ENCODE peak calls at places on chromosomes 2 and 18, in seven cellular contexts. P, D, K, W, B, C and M are unnamed samples.

GRCh38 chr2:112577756-112578155 is 6.7 kb upstream of the CHCHD5 start:
- DNase-seq in P (no peak), D (no peak), K (no peak), W (no peak), B (no peak), C (no peak), M (no peak)

GRCh38 chr18:63454497-63454896 is 22.3 kb upstream of the SERPINB5 start:
- DNase-seq in P (no peak), D (no peak), K (no peak), W (no peak), B (no peak), C (peak; percentile 41), M (no peak)

GRCh38 chr2:774436-774835 is 97.2 kb upstream of the TMEM18 start:
- DNase-seq in P (no peak), D (no peak), K (no peak), W (no peak), B (peak; percentile 81), C (no peak), M (no peak)

GRCh38 chr2:28359222-28360065 is 33.2 kb upstream of the FOSL2 start:
- DNase-seq in P (peak; percentile 73), D (peak; percentile 17), K (no peak), W (peak; percentile 73), B (no peak), C (peak; percentile 18), M (peak; percentile 79)

GRCh38 chr2:241150660-241151530 is 628 bp downstream of the PPP1R7 start:
- DNase-seq in P (no peak), D (no peak), K (no peak), W (no peak), B (no peak), C (no peak), M (peak; percentile 37)

GRCh38 chr18:76977681-76978234 is 154.8 kb downstream of the MBP start:
- DNase-seq in P (no peak), D (no peak), K (no peak), W (no peak), B (no peak), C (no peak), M (no peak)

GRCh38 chr2:104658149-104658839 is 195.6 kb upstream of the POU3F3 start:
- DNase-seq in P (peak; percentile 33), D (peak; percentile 23), K (no peak), W (no peak), B (peak; percentile 75), C (no peak), M (peak; percentile 13)

GRCh38 chr2:21194147-21194546 is 70.4 kb downstream of the TDRD15 start:
- DNase-seq in P (no peak), D (no peak), K (no peak), W (no peak), B (no peak), C (no peak), M (peak; percentile 10)

GRCh38 chr2:71778514-71779305 is 325.3 kb downstream of the DYSF start:
- DNase-seq in P (no peak), D (no peak), K (no peak), W (no peak), B (peak; percentile 37), C (no peak), M (no peak)

GRCh38 chr18:32355896-32356295 is 114.8 kb downstream of the GAREM1 start:
- DNase-seq in P (no peak), D (no peak), K (no peak), W (no peak), B (no peak), C (no peak), M (no peak)

GRCh38 chr2:224433442-224433841 is 31.5 kb upstream of the FAM124B start:
- DNase-seq in P (no peak), D (no peak), K (no peak), W (no peak), B (peak; percentile 87), C (no peak), M (no peak)

GRCh38 chr2:172849519-172850217 is 114.0 kb downstream of the RAPGEF4 start:
- DNase-seq in P (no peak), D (no peak), K (no peak), W (no peak), B (no peak), C (no peak), M (no peak)

GRCh38 chr2:145769053-145769716 is 1249.3 kb upstream of the ZEB2 start:
- DNase-seq in P (no peak), D (no peak), K (no peak), W (no peak), B (no peak), C (peak; percentile 13), M (peak; percentile 1)

GRCh38 chr18:74951165-74951760 is 257.7 kb downstream of the PTGR3 start:
- DNase-seq in P (peak; percentile 39), D (no peak), K (peak; percentile 93), W (no peak), B (no peak), C (no peak), M (peak; percentile 91)

GRCh38 chr2:55954306-55955035 is 30.9 kb upstream of the EFEMP1 start:
- DNase-seq in P (no peak), D (no peak), K (no peak), W (no peak), B (no peak), C (no peak), M (no peak)

GRCh38 chr2:46828491-46829239 is 86.9 kb downstream of the MCFD2 start:
- DNase-seq in P (no peak), D (no peak), K (no peak), W (no peak), B (no peak), C (no peak), M (no peak)

GRCh38 chr18:71899707-71900483 is 644.2 kb downstream of the CBLN2 start:
- DNase-seq in P (peak; percentile 34), D (no peak), K (no peak), W (no peak), B (no peak), C (no peak), M (peak; percentile 88)

GRCh38 chr2:187514930-187515329 is 39.3 kb downstream of the TFPI start:
- DNase-seq in P (no peak), D (no peak), K (no peak), W (no peak), B (no peak), C (no peak), M (no peak)